ENCODE peak calls at places on chromosomes 16 and 17, in six cellular contexts. A is suprapubic skin, B is SK-N-MC, V is prostate gland, H is HCT116, Y is K562. C is an unnamed sample.

GRCh38 chr17:39950871-39951348 is 11.9 kb upstream of the GSDMA start:
- DNase-seq in H (no peak), B (no peak), A (no peak), V (no peak), Y (no peak), C (no peak)

GRCh38 chr17:79388556-79389295 is 222.1 kb downstream of the RBFOX3 start:
- DNase-seq in V (peak), H (peak), A (no peak), B (no peak), Y (peak), C (peak)

GRCh38 chr16:24771132-24771778 is 41.8 kb downstream of the TNRC6A start:
- DNase-seq in H (no peak), A (no peak), Y (no peak), V (no peak), B (no peak), C (no peak)

GRCh38 chr17:348692-349425 is 3.7 kb downstream of the RPH3AL start:
- DNase-seq in Y (no peak), B (no peak), A (peak), V (peak), H (no peak), C (no peak)

GRCh38 chr16:77171750-77172635 is 19.0 kb upstream of the MON1B start:
- DNase-seq in B (no peak), V (peak), H (peak), A (no peak), Y (peak), C (no peak)

GRCh38 chr17:32593003-32593402 is 106.2 kb downstream of the CDK5R1 start:
- DNase-seq in H (no peak), A (no peak), Y (no peak), B (no peak), V (no peak), C (no peak)

GRCh38 chr16:29811170-29811895 is 660 bp upstream of the PRRT2 start:
- DNase-seq in H (peak), Y (peak), A (peak), B (no peak), V (peak), C (peak)

GRCh38 chr17:2975469-2975958 is 87.9 kb downstream of the OR1D5 start:
- DNase-seq in Y (no peak), V (peak), A (no peak), H (peak), B (no peak), C (no peak)

GRCh38 chr16:55372792-55373488 is 48.9 kb downstream of the IRX6 start:
- DNase-seq in Y (no peak), A (no peak), H (no peak), V (no peak), B (no peak), C (no peak)

GRCh38 chr16:28166394-28167208 is 45.2 kb downstream of the XPO6 start:
- DNase-seq in A (no peak), Y (no peak), H (peak), V (no peak), B (no peak), C (no peak)

GRCh38 chr16:60748366-60748765 is 1287.9 kb downstream of the CDH8 start:
- DNase-seq in B (no peak), Y (no peak), V (no peak), H (no peak), A (no peak), C (no peak)

GRCh38 chr16:88378836-88379693 is 3.7 kb upstream of the ZNF469 start:
- DNase-seq in Y (no peak), V (no peak), H (no peak), B (no peak), A (no peak), C (no peak)

GRCh38 chr17:59221159-59221847 is 992 bp downstream of the GDPD1 start:
- DNase-seq in V (no peak), Y (peak), A (no peak), H (no peak), B (no peak), C (no peak)

GRCh38 chr16:11499295-11500089 is 87.2 kb downstream of the LITAF start:
- DNase-seq in B (no peak), Y (no peak), V (no peak), A (no peak), H (peak), C (no peak)

GRCh38 chr16:11495066-11495407 is 91.7 kb downstream of the LITAF start:
- DNase-seq in B (no peak), A (no peak), H (no peak), Y (no peak), V (no peak), C (no peak)

GRCh38 chr16:11498683-11499082 is 88.0 kb downstream of the LITAF start:
- DNase-seq in Y (no peak), V (no peak), H (no peak), B (no peak), A (no peak), C (no peak)

GRCh38 chr16:11497851-11498289 is 88.8 kb downstream of the LITAF start:
- DNase-seq in H (peak), A (no peak), B (no peak), V (no peak), Y (no peak), C (no peak)

GRCh38 chr16:11497329-11497805 is 89.4 kb downstream of the LITAF start:
- DNase-seq in A (peak), V (peak), Y (no peak), H (peak), B (no peak), C (no peak)
- TF ChIP-seq POLR2AphosphoS5 in A (peak), V (peak), Y (no peak), H (peak), B (no peak), C (no peak)

GRCh38 chr16:20868890-20869289 is 31.3 kb downstream of the DCUN1D3 start:
- DNase-seq in A (peak), B (no peak), Y (no peak), V (peak), H (no peak), C (no peak)
- TF ChIP-seq POLR2AphosphoS5 in A (no peak), B (no peak), Y (no peak), V (no peak), H (no peak), C (no peak)

DNA sequence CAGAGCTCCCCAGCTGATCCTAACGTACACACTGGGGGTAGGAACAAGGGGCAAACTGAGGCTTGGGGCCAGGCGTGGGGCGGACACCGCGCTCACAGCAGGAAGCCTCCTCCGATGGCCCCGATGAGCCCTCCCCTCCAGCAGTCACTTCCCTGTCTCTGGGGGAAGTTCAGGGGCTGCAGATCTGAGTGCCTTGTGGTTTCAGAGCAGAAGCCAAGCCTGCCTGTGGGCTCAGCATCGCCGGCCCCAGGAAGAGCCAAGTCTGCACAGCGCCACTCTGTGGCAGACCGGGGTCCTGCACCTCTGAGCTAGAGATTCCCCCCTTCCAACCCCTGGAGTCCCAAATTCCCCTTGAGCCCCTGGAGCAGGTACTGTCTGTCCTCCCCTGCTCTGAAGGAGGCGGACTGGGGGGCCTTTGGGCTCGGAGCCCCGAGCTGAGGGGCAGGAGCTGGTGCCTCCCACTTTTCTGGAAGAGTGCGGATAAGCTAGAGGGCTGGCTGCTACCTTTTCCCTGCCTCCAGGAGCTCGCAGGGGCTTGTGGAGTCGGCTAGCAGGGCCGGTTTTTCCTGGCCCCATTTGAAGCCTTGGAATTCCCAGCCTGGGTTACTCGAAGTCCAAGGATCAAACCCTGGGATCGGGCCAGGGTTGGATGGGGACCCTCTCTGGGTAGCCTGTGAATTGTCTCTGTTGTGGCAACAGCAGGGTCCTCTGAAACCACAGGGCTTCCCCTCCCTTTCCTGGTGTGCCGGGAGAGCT is 2.9 kb downstream of the GSE1 start:
- DNase-seq in Y (peak), V (no peak), H (peak), A (peak), B (no peak), C (peak)
- TF ChIP-seq POLR2AphosphoS5 in Y (peak), V (no peak), H (no peak), A (no peak), B (no peak), C (no peak)

GRCh38 chr17:51120739-51121619 is at the start of gene SPAG9:
- DNase-seq in A (peak), V (peak), Y (peak), H (peak), B (peak), C (peak)
- TF ChIP-seq POLR2AphosphoS5 in A (peak), V (peak), Y (peak), H (peak), B (peak), C (peak)

GRCh38 chr16:54071516-54071915 is 215.1 kb downstream of the IRX3 start:
- DNase-seq in Y (no peak), A (no peak), H (no peak), V (no peak), B (no peak), C (no peak)
- TF ChIP-seq POLR2AphosphoS5 in Y (no peak), A (no peak), H (no peak), V (no peak), B (no peak), C (no peak)

DNA sequence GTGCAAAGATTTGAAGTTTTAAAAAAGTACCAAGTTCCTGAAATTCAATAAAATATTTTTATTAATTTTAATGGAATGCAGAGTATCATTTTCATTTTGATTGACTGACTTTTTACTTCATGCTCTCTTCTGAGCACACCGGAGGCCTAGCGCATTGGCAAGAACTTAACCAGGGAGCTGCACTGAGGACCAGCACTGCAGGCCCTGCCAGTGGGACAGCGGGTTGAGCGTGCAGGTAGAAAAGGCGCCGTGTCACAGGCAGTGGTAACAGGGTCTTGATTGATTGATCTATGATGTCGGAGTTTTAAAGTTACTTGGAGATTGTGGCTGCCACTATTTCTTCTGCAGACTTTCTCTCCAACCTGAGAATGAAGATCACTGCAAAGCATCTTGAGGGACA is 43.7 kb downstream of the WDR45B start:
- DNase-seq in B (no peak), V (no peak), H (no peak), A (no peak), Y (no peak), C (no peak)
- TF ChIP-seq POLR2AphosphoS5 in B (no peak), V (no peak), H (no peak), A (no peak), Y (no peak), C (no peak)

DNA sequence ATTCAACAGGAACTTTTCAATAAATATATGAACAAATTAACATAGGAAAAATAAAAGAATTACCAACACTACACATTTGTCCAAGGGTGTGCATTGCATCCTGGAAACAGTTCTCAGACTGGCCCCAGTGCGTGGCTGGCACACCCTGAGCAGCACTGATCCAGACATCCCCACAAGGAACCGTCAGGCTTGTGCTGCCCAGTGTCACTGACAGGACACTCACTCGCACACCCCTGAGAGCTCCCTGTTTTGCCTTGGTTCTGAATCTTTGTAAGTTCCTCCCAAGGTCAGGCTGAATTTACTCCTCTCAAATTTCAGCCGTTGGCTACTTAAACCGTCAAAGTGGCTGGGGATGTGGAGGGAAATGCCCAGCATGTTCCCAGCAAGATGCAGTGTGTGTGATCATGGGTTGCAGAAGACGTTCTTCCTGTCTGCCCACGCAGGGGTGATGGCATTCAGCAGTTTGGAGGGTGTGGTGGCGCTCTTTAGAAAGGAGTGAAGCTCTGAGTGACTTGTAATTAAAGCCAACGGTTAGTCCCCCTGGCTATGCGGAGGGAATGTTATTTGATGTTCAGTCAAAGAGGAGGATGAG is 1.7 kb downstream of the MT2A start:
- DNase-seq in V (peak), Y (no peak), B (no peak), H (peak), A (no peak), C (no peak)
- TF ChIP-seq POLR2AphosphoS5 in V (peak), Y (no peak), B (no peak), H (peak), A (peak), C (no peak)

GRCh38 chr16:64920211-64920610 is 201.7 kb downstream of the CDH11 start:
- DNase-seq in V (no peak), B (no peak), Y (no peak), A (no peak), H (no peak), C (no peak)

GRCh38 chr16:64926476-64926875 is 195.4 kb downstream of the CDH11 start:
- DNase-seq in B (no peak), Y (no peak), V (no peak), A (no peak), H (no peak), C (no peak)

DNA sequence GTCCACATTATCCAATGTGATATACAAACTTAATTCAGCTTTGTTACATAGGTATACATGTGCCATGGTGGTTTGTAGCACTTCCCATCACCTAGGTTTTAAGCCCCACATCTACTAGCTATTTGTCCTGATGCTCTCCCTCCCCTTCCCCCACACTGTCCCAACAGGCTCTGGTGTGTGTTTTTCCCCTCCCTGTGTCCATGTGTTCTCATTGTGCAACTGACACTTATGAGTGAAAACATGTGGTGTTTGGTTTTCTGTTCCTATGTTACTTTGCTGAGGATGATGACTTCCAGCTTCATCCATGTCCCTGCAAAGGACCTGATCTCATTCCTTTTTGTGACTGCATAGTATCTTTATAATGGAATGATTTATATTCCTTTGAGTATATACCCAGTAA is 196.7 kb downstream of the CDH11 start:
- DNase-seq in Y (no peak), V (no peak), A (no peak), H (no peak), B (no peak), C (no peak)
- TF ChIP-seq POLR2AphosphoS5 in Y (no peak), V (no peak), A (no peak), H (no peak), B (no peak), C (no peak)

DNA sequence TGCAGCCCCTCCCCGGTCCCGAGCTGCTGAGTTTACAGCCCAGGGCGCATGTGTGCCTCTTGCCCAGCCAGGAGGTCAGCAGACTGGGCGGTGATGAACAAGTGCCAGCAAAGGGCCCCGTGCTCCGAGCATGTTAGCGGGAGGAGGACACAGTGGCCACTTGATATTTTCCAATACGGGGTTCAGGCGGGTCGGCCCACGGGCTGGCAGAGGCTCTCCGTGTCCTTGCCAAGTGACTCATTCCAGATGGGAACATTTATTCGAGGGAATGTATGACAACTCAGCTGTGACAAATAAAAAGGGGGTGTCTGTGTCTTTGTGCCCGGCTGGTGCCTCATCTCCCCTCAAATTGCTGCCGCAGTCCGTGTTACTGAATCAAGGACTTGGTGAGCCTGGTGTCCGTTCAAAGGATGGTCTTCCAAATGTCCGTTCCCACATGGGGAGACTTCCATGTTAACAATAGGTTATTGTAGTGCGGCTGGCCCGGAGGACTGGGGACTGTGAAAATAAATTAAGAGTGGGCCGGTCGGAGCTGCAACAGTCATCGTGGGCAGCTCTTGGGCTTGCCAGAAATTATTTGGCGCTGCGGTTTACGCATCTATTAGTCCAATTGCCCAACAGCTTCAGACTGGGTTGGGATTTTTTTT is 173.9 kb upstream of the CIBAR2 start:
- DNase-seq in H (no peak), Y (no peak), A (peak), B (no peak), V (peak), C (no peak)
- TF ChIP-seq POLR2AphosphoS5 in H (no peak), Y (no peak), A (no peak), B (no peak), V (peak), C (no peak)

DNA sequence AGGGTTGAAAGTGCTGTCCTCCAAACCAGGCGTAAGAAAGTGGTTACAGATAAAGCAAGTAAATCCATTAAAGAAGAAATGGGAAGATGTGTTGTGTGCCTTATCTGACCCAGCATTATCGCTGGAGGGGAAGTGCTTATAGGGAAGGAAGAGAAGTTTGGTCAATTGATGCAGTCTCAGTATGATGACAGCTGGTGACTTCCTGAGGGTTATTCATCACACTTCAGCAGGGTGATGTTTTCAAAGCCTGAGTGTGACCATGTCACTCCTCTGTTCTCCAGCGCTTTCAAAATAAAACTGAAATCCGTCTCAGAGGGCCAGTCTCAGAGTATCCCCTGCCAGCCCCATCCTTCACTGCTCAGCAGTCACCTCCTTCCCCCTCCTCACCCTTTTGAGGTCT is 505.4 kb upstream of the RBFOX1 start:
- DNase-seq in V (no peak), H (no peak), B (no peak), Y (no peak), A (no peak), C (no peak)
- TF ChIP-seq POLR2AphosphoS5 in V (no peak), H (no peak), B (no peak), Y (no peak), A (no peak), C (no peak)

C was measured in GM12892.